ENCODE peak calls at places on chromosomes 1 and 21, in seven cellular contexts. Z is K562, Y is lung, A is Panc1, C is body of pancreas, S is NB4, O is left lung. I is an unnamed sample.

GRCh38 chr1:167714098-167714850 is 7.5 kb upstream of the MPZL1 start:
- DNase-seq in Z (peak; percentile 83), Y (peak; percentile 90), A (no peak), C (peak; percentile 90), S (peak; percentile 87), O (peak; percentile 96), I (peak; percentile 64)

GRCh38 chr1:210584439-210585113 is 255.9 kb downstream of the HHAT start:
- DNase-seq in Z (peak; percentile 74), Y (peak; percentile 73), A (no peak), C (peak; percentile 73), S (peak; percentile 79), O (no peak), I (peak; percentile 34)

GRCh38 chr1:96721382-96722160 is at the start of gene PTBP2:
- DNase-seq in Z (peak; percentile 87), Y (peak; percentile 81), A (peak; percentile 8), C (peak; percentile 78), S (peak; percentile 87), O (peak; percentile 96), I (no peak)

GRCh38 chr1:23376890-23377811 is 7.5 kb upstream of the ZNF436 start:
- DNase-seq in Z (peak; percentile 60), Y (peak; percentile 46), A (peak; percentile 98), C (no peak), S (peak; percentile 32), O (no peak), I (no peak)

GRCh38 chr1:201499191-201499590 is 7.7 kb downstream of the CSRP1 start:
- DNase-seq in Z (no peak), Y (no peak), A (no peak), C (no peak), S (no peak), O (no peak), I (no peak)

GRCh38 chr1:6440198-6441126 is 15.9 kb downstream of the ESPN start:
- DNase-seq in Z (peak; percentile 96), Y (peak; percentile 62), A (no peak), C (peak; percentile 56), S (peak; percentile 42), O (peak; percentile 90), I (no peak)

GRCh38 chr1:180343931-180344406 is 113.9 kb downstream of the LHX4 start:
- DNase-seq in Z (no peak), Y (no peak), A (no peak), C (peak; percentile 29), S (peak; percentile 27), O (no peak), I (peak; percentile 19)

GRCh38 chr21:29434081-29434480 is 135.4 kb downstream of the BACH1 start:
- DNase-seq in Z (no peak), Y (no peak), A (no peak), C (no peak), S (no peak), O (no peak), I (no peak)

GRCh38 chr1:237879195-237879594 is 11.5 kb downstream of the ZP4 start:
- DNase-seq in Z (no peak), Y (no peak), A (no peak), C (no peak), S (no peak), O (no peak), I (no peak)

GRCh38 chr1:201226859-201227488 is 36.4 kb downstream of the IGFN1 start:
- DNase-seq in Z (no peak), Y (no peak), A (no peak), C (no peak), S (no peak), O (no peak), I (no peak)

GRCh38 chr1:6420594-6421042 is 899 bp upstream of the HES2 start:
- DNase-seq in Z (peak; percentile 77), Y (no peak), A (no peak), C (no peak), S (peak; percentile 76), O (peak; percentile 77), I (no peak)

GRCh38 chr1:41610361-41610760 is 125.9 kb upstream of the EDN2 start:
- DNase-seq in Z (no peak), Y (no peak), A (no peak), C (no peak), S (no peak), O (no peak), I (no peak)

GRCh38 chr1:241611063-241611462 is 29.1 kb downstream of the CHML start:
- DNase-seq in Z (peak; percentile 76), Y (no peak), A (no peak), C (no peak), S (peak; percentile 70), O (no peak), I (peak; percentile 37)

GRCh38 chr1:229024528-229025119 is 246.3 kb upstream of the RAB4A start:
- DNase-seq in Z (peak; percentile 77), Y (peak; percentile 46), A (peak; percentile 8), C (no peak), S (peak; percentile 86), O (no peak), I (no peak)

GRCh38 chr1:33351281-33351660 is 30.4 kb upstream of the A3GALT2 start:
- DNase-seq in Z (no peak), Y (no peak), A (no peak), C (no peak), S (no peak), O (no peak), I (no peak)

GRCh38 chr1:58045094-58045493 is 501.4 kb downstream of the OMA1 start:
- DNase-seq in Z (no peak), Y (no peak), A (no peak), C (no peak), S (no peak), O (peak; percentile 66), I (no peak)

GRCh38 chr1:176897350-176898236 is 266.9 kb downstream of the ASTN1 start:
- DNase-seq in Z (peak; percentile 79), Y (peak; percentile 46), A (no peak), C (peak; percentile 52), S (peak; percentile 60), O (no peak), I (peak; percentile 4)

GRCh38 chr1:29825274-29825940 is 589.1 kb downstream of the PTPRU start:
- DNase-seq in Z (no peak), Y (no peak), A (no peak), C (no peak), S (no peak), O (no peak), I (no peak)

GRCh38 chr1:149931212-149931805 is 3.7 kb upstream of the SF3B4 start:
- DNase-seq in Z (no peak), Y (no peak), A (no peak), C (no peak), S (peak; percentile 65), O (no peak), I (no peak)

GRCh38 chr21:26844258-26845065 is 747 bp downstream of the ADAMTS1 start:
- DNase-seq in Z (no peak), Y (no peak), A (no peak), C (peak; percentile 56), S (no peak), O (peak; percentile 81), I (no peak)

GRCh38 chr1:184533049-184533448 is 146.2 kb downstream of the C1orf21 start:
- DNase-seq in Z (no peak), Y (no peak), A (no peak), C (no peak), S (peak; percentile 69), O (no peak), I (no peak)

GRCh38 chr1:85607913-85608250 is 27.3 kb downstream of the CCN1 start:
- DNase-seq in Z (no peak), Y (no peak), A (no peak), C (no peak), S (no peak), O (no peak), I (no peak)

DNA sequence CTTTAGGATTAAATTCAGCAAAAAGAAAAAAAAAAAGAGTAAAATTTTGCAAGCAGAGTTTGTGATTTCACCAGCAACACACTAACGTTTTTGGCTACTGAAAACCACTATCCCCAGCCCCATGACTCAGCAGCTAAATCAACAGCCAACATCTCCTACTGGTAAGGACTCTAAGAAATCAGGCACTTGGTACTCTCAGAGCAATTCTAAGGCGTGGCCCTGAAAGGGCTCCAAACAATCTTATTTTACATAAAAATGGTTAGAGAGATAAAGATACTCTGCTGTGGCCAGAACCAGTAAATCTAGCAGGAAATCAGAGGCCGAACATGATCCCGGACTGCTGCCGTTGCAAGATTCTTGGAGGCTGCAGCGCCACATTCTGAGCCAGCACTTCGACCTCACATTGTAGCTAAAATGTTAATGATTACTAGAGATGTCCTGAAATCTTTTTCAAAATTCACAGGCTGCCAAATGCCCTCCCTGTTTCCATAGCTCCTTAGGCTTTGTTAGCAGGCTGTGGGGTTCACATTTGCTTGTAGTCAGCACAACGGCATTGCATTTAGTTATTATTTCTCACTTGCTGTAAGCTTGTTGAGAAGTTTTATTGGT is 1.7 kb upstream of the ENO1 start:
- DNase-seq in Z (peak; percentile 85), Y (peak; percentile 74), A (peak; percentile 75), C (peak; percentile 62), S (peak; percentile 92), O (no peak), I (no peak)
- H3K4me3 ChIP-seq in Z (peak overlapping the region; percentile 82), Y (no peak overlapping the region), A (peak overlapping the region; percentile 2), C (no peak overlapping the region), S (peak overlapping the region; percentile 68), O (peak overlapping the region; percentile 96), I (peak overlapping the region; percentile 69)

DNA sequence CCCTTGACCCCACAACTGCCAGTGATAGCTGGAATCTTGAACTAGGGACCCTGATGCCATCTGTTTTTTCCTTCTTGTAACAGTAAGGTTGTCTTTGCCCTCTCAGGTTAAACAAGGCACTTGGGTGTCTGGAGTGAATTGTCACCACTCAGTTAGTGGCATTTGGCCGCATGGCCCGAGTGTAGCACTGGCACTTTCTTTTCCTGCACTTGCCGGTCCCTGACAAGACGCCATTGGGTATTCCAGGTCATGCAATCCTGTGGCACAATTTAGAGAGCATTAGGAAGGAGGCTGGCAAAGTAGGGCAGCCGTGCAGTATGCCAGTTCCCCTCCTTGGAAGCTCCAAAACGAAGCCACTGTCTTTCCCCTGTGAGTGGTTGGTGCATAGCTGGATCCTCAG is 70.8 kb downstream of the MRPS6 start:
- DNase-seq in Z (no peak), Y (no peak), A (no peak), C (no peak), S (no peak), O (no peak), I (no peak)
- TF ChIP-seq CTCF in Z (no peak), Y (no peak), A (no peak), C (no peak), S (no peak), O (no peak), I (no peak)

GRCh38 chr1:206721454-206721853 is 36.7 kb downstream of the MAPKAPK2 start:
- DNase-seq in Z (no peak), Y (no peak), A (no peak), C (no peak), S (no peak), O (no peak), I (no peak)

GRCh38 chr1:206727981-206728380 is 42.6 kb upstream of the IL19 start:
- DNase-seq in Z (no peak), Y (no peak), A (no peak), C (no peak), S (no peak), O (no peak), I (no peak)

GRCh38 chr1:206722751-206723499 is 38.2 kb downstream of the MAPKAPK2 start:
- DNase-seq in Z (no peak), Y (no peak), A (no peak), C (no peak), S (no peak), O (no peak), I (no peak)

GRCh38 chr1:206725053-206725963 is 40.6 kb downstream of the MAPKAPK2 start:
- DNase-seq in Z (peak; percentile 73), Y (peak; percentile 55), A (no peak), C (peak; percentile 60), S (peak; percentile 73), O (no peak), I (no peak)

GRCh38 chr1:206723500-206724472 is 39.1 kb downstream of the MAPKAPK2 start:
- DNase-seq in Z (no peak), Y (peak; percentile 79), A (no peak), C (peak; percentile 47), S (peak; percentile 68), O (no peak), I (no peak)
- H3K4me3 ChIP-seq in Z (no peak overlapping the region), Y (no peak overlapping the region), A (no peak overlapping the region), C (no peak overlapping the region), S (no peak overlapping the region), O (no peak overlapping the region), I (no peak overlapping the region)

GRCh38 chr1:69230223-69230622 is 337.5 kb upstream of the LRRC7 start:
- DNase-seq in Z (no peak), Y (no peak), A (no peak), C (no peak), S (no peak), O (no peak), I (no peak)
- TF ChIP-seq CTCF in Z (no peak), Y (no peak), A (no peak), C (no peak), S (no peak), O (no peak), I (no peak)